ENCODE peak calls at places on chromosome X, in eight cellular contexts. One of them, this sample, is unnamed.

GRCh38 chrX:154063234-154063633 is 34.3 kb downstream of the MECP2 start:
- DNase-seq in SK-N-SH: no peak
- DNase-seq in MM.1S: no peak
- DNase-seq in neural progenitor cell: no peak
- DNase-seq in hepatocyte: no peak
- DNase-seq in PC-3: no peak
- DNase-seq in HCT116: no peak
- DNase-seq in GM23248: no peak
- DNase-seq in this sample: no peak

GRCh38 chrX:20265726-20266681 is 705 bp downstream of the RPS6KA3 start:
- DNase-seq in MM.1S: peak; percentile 13
- DNase-seq in hepatocyte: peak; percentile 55
- DNase-seq in neural progenitor cell: peak; percentile 31
- DNase-seq in PC-3: peak; percentile 48
- DNase-seq in HCT116: no peak
- DNase-seq in SK-N-SH: peak; percentile 56
- DNase-seq in GM23248: peak; percentile 67
- DNase-seq in this sample: peak; percentile 48

GRCh38 chrX:144637731-144638130 is 609.6 kb upstream of the SPANXN1 start:
- DNase-seq in HCT116: no peak
- DNase-seq in neural progenitor cell: no peak
- DNase-seq in GM23248: no peak
- DNase-seq in MM.1S: no peak
- DNase-seq in SK-N-SH: no peak
- DNase-seq in PC-3: no peak
- DNase-seq in hepatocyte: no peak
- DNase-seq in this sample: no peak

GRCh38 chrX:13506574-13506973 is 62.8 kb upstream of the EGFL6 start:
- DNase-seq in GM23248: peak; percentile 60
- DNase-seq in SK-N-SH: peak; percentile 62
- DNase-seq in neural progenitor cell: peak; percentile 74
- DNase-seq in PC-3: peak; percentile 62
- DNase-seq in HCT116: peak; percentile 28
- DNase-seq in MM.1S: peak; percentile 34
- DNase-seq in hepatocyte: peak; percentile 73
- DNase-seq in this sample: peak; percentile 51

GRCh38 chrX:110684653-110685052 is 111.0 kb downstream of the CHRDL1 start:
- DNase-seq in MM.1S: no peak
- DNase-seq in HCT116: no peak
- DNase-seq in neural progenitor cell: no peak
- DNase-seq in SK-N-SH: no peak
- DNase-seq in GM23248: peak; percentile 45
- DNase-seq in PC-3: peak; percentile 39
- DNase-seq in hepatocyte: no peak
- DNase-seq in this sample: no peak

GRCh38 chrX:55450259-55450658 is 1.7 kb upstream of the MAGEH1 start:
- DNase-seq in PC-3: peak; percentile 19
- DNase-seq in SK-N-SH: no peak
- DNase-seq in HCT116: no peak
- DNase-seq in hepatocyte: peak; percentile 16
- DNase-seq in GM23248: peak; percentile 35
- DNase-seq in MM.1S: peak; percentile 16
- DNase-seq in neural progenitor cell: peak; percentile 33
- DNase-seq in this sample: no peak

GRCh38 chrX:42515939-42516338 is 262.0 kb downstream of the PPP1R2C start:
- DNase-seq in HCT116: no peak
- DNase-seq in hepatocyte: no peak
- DNase-seq in neural progenitor cell: no peak
- DNase-seq in PC-3: no peak
- DNase-seq in MM.1S: no peak
- DNase-seq in SK-N-SH: no peak
- DNase-seq in GM23248: peak; percentile 51
- DNase-seq in this sample: no peak

GRCh38 chrX:129984196-129984962 is 1.9 kb downstream of the BCORL1 start:
- DNase-seq in neural progenitor cell: peak; percentile 43
- DNase-seq in hepatocyte: peak; percentile 53
- DNase-seq in GM23248: peak; percentile 43
- DNase-seq in MM.1S: no peak
- DNase-seq in SK-N-SH: peak; percentile 86
- DNase-seq in PC-3: no peak
- DNase-seq in HCT116: no peak
- DNase-seq in this sample: peak; percentile 14

GRCh38 chrX:100083146-100083715 is 326.8 kb downstream of the PCDH19 start:
- DNase-seq in HCT116: no peak
- DNase-seq in SK-N-SH: no peak
- DNase-seq in MM.1S: no peak
- DNase-seq in GM23248: no peak
- DNase-seq in PC-3: no peak
- DNase-seq in hepatocyte: no peak
- DNase-seq in neural progenitor cell: peak; percentile 80
- DNase-seq in this sample: no peak

GRCh38 chrX:64093761-64094160 is 111.7 kb downstream of the AMER1 start:
- DNase-seq in neural progenitor cell: peak; percentile 34
- DNase-seq in MM.1S: no peak
- DNase-seq in hepatocyte: no peak
- DNase-seq in HCT116: no peak
- DNase-seq in PC-3: peak; percentile 39
- DNase-seq in GM23248: peak; percentile 33
- DNase-seq in SK-N-SH: peak; percentile 5
- DNase-seq in this sample: peak; percentile 8

DNA sequence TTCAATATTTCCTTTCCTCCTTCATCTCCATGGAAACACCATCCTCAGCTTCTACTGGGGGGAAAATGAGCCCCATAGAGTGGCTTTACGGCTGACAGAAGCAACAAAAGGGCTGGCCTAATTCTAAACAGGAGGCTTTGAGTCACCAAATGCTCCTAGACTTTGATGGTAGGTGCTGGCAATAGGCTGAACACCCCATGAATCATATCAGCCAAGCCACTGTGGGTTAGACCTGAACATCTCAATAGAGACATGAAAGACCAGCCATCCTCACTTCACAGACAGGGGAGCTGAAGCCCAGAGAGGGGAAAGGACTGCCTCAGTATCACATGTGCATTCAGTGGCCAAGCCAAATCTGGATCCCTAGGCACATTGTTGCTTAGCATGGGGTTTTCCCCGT is 107.6 kb downstream of the AMER1 start:
- DNase-seq in MM.1S: no peak
- DNase-seq in hepatocyte: no peak
- DNase-seq in PC-3: no peak
- DNase-seq in HCT116: no peak
- DNase-seq in neural progenitor cell: no peak
- DNase-seq in GM23248: no peak
- DNase-seq in SK-N-SH: no peak
- DNase-seq in this sample: no peak
- H3K9me3 ChIP-seq in MM.1S: no peaks in the 10 kb centered on the region
- H3K9me3 ChIP-seq in hepatocyte: no peaks in the 10 kb centered on the region
- H3K9me3 ChIP-seq in PC-3: no peaks in the 10 kb centered on the region
- H3K9me3 ChIP-seq in HCT116: no peaks in the 10 kb centered on the region
- H3K9me3 ChIP-seq in neural progenitor cell: no peaks in the 10 kb centered on the region
- H3K9me3 ChIP-seq in GM23248: no peaks in the 10 kb centered on the region
- H3K9me3 ChIP-seq in SK-N-SH: no peaks in the 10 kb centered on the region
- H3K9me3 ChIP-seq in this sample: no peaks in the 10 kb centered on the region

GRCh38 chrX:10158279-10158939 is 1.6 kb downstream of the CLCN4 start:
- DNase-seq in GM23248: peak; percentile 48
- DNase-seq in PC-3: no peak
- DNase-seq in SK-N-SH: peak; percentile 84
- DNase-seq in HCT116: no peak
- DNase-seq in MM.1S: no peak
- DNase-seq in hepatocyte: peak; percentile 49
- DNase-seq in neural progenitor cell: peak; percentile 55
- DNase-seq in this sample: peak; percentile 68
- H3K4me3 ChIP-seq in GM23248: peak overlapping the region; percentile 57
- H3K4me3 ChIP-seq in PC-3: peak overlapping the region; percentile 76
- H3K4me3 ChIP-seq in SK-N-SH: peak overlapping the region; percentile 51
- H3K4me3 ChIP-seq in HCT116: no peak overlapping the region
- H3K4me3 ChIP-seq in MM.1S: no peak overlapping the region
- H3K4me3 ChIP-seq in hepatocyte: no peak overlapping the region
- H3K4me3 ChIP-seq in neural progenitor cell: peak overlapping the region; percentile 42
- H3K4me3 ChIP-seq in this sample: peak overlapping the region; percentile 74

GRCh38 chrX:74535211-74535621 is 79.2 kb downstream of the RLIM start:
- DNase-seq in GM23248: peak; percentile 65
- DNase-seq in hepatocyte: peak; percentile 62
- DNase-seq in MM.1S: peak; percentile 48
- DNase-seq in PC-3: peak; percentile 54
- DNase-seq in neural progenitor cell: peak; percentile 69
- DNase-seq in HCT116: peak; percentile 21
- DNase-seq in SK-N-SH: peak; percentile 54
- DNase-seq in this sample: peak; percentile 10
- TF ChIP-seq EZH2phosphoT487 in GM23248: no peak
- TF ChIP-seq EZH2phosphoT487 in hepatocyte: no peak
- TF ChIP-seq EZH2phosphoT487 in MM.1S: no peak
- TF ChIP-seq EZH2phosphoT487 in PC-3: no peak
- TF ChIP-seq EZH2phosphoT487 in neural progenitor cell: no peak
- TF ChIP-seq EZH2phosphoT487 in HCT116: no peak
- TF ChIP-seq EZH2phosphoT487 in SK-N-SH: no peak
- TF ChIP-seq EZH2phosphoT487 in this sample: no peak

DNA sequence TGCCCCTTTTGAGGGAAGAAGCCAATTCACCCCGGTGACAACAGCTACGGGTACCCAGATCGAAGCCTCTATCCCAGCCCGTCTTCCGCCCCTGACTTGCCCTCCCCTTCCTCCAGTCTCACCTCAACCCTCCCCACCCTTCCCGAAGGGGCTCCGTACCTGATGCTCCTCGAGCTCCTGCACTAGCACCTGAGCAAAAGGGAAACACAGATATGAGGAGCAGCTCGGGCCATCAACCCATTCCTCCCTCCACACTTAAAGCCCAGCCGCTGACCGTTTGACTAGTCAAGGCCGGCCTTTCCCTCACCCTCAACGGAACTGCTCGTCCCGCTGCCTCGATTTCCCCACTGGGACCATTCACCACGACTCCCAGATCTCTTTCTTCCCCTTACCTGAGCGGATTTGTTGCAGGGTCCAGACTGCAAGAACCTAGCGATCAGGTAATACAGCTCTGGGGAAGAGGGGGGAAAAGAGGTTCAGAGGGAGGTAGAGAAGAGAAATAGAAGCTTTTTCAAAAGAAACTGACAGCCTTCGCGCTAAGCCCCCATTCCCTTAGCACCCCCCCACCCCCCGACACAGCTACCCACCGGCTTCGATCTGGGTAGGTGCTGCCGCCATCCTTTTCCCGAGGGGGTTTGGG is 703 bp downstream of the BRWD3 start:
- DNase-seq in PC-3: peak; percentile 41
- DNase-seq in HCT116: no peak
- DNase-seq in GM23248: peak; percentile 46
- DNase-seq in MM.1S: peak; percentile 7
- DNase-seq in SK-N-SH: peak; percentile 27
- DNase-seq in neural progenitor cell: peak; percentile 23
- DNase-seq in hepatocyte: peak; percentile 30
- DNase-seq in this sample: peak; percentile 43
- H3K9me3 ChIP-seq in PC-3: no peaks in the 10 kb centered on the region
- H3K9me3 ChIP-seq in HCT116: no peaks in the 10 kb centered on the region
- H3K9me3 ChIP-seq in GM23248: no peaks in the 10 kb centered on the region
- H3K9me3 ChIP-seq in MM.1S: no peaks in the 10 kb centered on the region
- H3K9me3 ChIP-seq in SK-N-SH: no peaks in the 10 kb centered on the region
- H3K9me3 ChIP-seq in neural progenitor cell: no peaks in the 10 kb centered on the region
- H3K9me3 ChIP-seq in hepatocyte: no peaks in the 10 kb centered on the region
- H3K9me3 ChIP-seq in this sample: no peaks in the 10 kb centered on the region

DNA sequence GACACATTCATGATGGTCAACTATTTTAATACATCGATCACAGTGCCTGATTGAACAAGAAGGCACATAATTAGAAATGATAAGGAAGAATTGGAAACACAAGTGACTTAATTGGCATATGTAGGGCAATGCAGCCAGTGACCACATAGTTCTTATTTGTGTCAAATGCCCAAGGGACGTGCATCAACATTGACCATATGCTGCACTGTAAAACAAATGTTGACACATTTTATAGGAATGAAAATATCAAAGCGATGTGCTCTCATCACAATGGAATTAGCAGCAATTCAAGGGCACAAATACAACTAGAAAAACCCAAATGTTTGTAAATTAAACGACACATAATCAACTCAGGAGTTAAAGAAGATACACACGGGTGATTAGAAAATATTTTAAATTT is 948.3 kb upstream of the PRKX start:
- DNase-seq in PC-3: peak; percentile 80
- DNase-seq in hepatocyte: no peak
- DNase-seq in SK-N-SH: no peak
- DNase-seq in GM23248: no peak
- DNase-seq in HCT116: no peak
- DNase-seq in neural progenitor cell: no peak
- DNase-seq in MM.1S: no peak
- DNase-seq in this sample: no peak
- H3K4me3 ChIP-seq in PC-3: no peak overlapping the region
- H3K4me3 ChIP-seq in hepatocyte: no peak overlapping the region
- H3K4me3 ChIP-seq in SK-N-SH: no peak overlapping the region
- H3K4me3 ChIP-seq in GM23248: no peak overlapping the region
- H3K4me3 ChIP-seq in HCT116: no peak overlapping the region
- H3K4me3 ChIP-seq in neural progenitor cell: no peak overlapping the region
- H3K4me3 ChIP-seq in MM.1S: no peak overlapping the region
- H3K4me3 ChIP-seq in this sample: no peak overlapping the region

DNA sequence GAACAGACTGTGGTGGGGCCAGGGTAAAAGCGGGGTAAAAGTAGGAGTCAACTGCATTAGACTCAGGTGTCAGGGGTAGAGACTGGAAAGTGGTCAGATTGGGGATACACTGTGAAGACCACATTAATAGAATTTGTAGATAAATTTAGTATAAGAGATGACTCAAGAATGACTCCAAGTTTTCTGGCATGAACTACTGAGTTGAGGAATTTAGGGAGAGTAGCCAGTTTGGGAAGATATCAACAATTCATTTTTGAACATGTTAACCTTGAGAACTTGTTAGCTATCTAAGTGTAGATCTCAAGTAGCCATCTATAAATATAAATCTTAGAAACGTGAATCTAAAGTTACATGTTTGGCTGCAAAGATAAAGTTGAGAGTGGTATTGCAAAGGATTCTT is 206.9 kb upstream of the HCCS start:
- DNase-seq in neural progenitor cell: no peak
- DNase-seq in SK-N-SH: no peak
- DNase-seq in PC-3: peak; percentile 72
- DNase-seq in MM.1S: no peak
- DNase-seq in HCT116: no peak
- DNase-seq in GM23248: peak; percentile 66
- DNase-seq in hepatocyte: no peak
- DNase-seq in this sample: no peak
- TF ChIP-seq EZH2phosphoT487 in neural progenitor cell: no peak
- TF ChIP-seq EZH2phosphoT487 in SK-N-SH: no peak
- TF ChIP-seq EZH2phosphoT487 in PC-3: no peak
- TF ChIP-seq EZH2phosphoT487 in MM.1S: no peak
- TF ChIP-seq EZH2phosphoT487 in HCT116: no peak
- TF ChIP-seq EZH2phosphoT487 in GM23248: no peak
- TF ChIP-seq EZH2phosphoT487 in hepatocyte: no peak
- TF ChIP-seq EZH2phosphoT487 in this sample: no peak